ENCODE peak calls at places on chromosomes 1 and 21, in six cellular contexts. M is HCT116, R is A549, K is endothelial cell of umbilical vein, F is K562, Q is SK-N-SH. Y is an unnamed sample.

GRCh38 chr1:211551628-211552465 is 27.1 kb downstream of the SLC30A1 start:
- DNase-seq in M (no peak), R (no peak), K (peak; percentile 78), F (no peak), Q (no peak), Y (peak; percentile 68)

GRCh38 chr1:17810668-17811067 is 55.5 kb downstream of the ACTL8 start:
- DNase-seq in M (no peak), R (no peak), K (no peak), F (no peak), Q (no peak), Y (no peak)

GRCh38 chr1:19651141-19651737 is 7.1 kb downstream of the NBL1 start:
- DNase-seq in M (no peak), R (peak; percentile 77), K (peak; percentile 49), F (peak; percentile 94), Q (peak; percentile 90), Y (peak; percentile 67)

GRCh38 chr1:85015826-85016225 is 18.9 kb upstream of the MCOLN2 start:
- DNase-seq in M (no peak), R (no peak), K (no peak), F (no peak), Q (no peak), Y (no peak)

GRCh38 chr21:45328198-45329087 is 40.7 kb upstream of the POFUT2 start:
- DNase-seq in M (no peak), R (no peak), K (no peak), F (no peak), Q (no peak), Y (no peak)

GRCh38 chr1:88300864-88301263 is 383.2 kb upstream of the PKN2 start:
- DNase-seq in M (no peak), R (no peak), K (no peak), F (no peak), Q (no peak), Y (no peak)

GRCh38 chr21:26797878-26798456 is 47.2 kb downstream of the ADAMTS1 start:
- DNase-seq in M (no peak), R (no peak), K (no peak), F (no peak), Q (no peak), Y (no peak)

GRCh38 chr1:44328767-44329416 is 26.2 kb downstream of the ERI3 start:
- DNase-seq in M (no peak), R (no peak), K (no peak), F (no peak), Q (no peak), Y (no peak)

GRCh38 chr1:50969611-50970507 is at the start of gene CDKN2C:
- DNase-seq in M (no peak), R (no peak), K (peak; percentile 85), F (peak; percentile 76), Q (peak; percentile 69), Y (peak; percentile 83)

GRCh38 chr1:85568660-85569059 is 11.9 kb upstream of the CCN1 start:
- DNase-seq in M (no peak), R (no peak), K (no peak), F (no peak), Q (no peak), Y (no peak)

GRCh38 chr1:169105087-169105433 is 1.4 kb upstream of the ATP1B1 start:
- DNase-seq in M (no peak), R (no peak), K (no peak), F (peak; percentile 26), Q (no peak), Y (peak; percentile 28)

GRCh38 chr1:228006034-228006792 is 585 bp upstream of the WNT3A start:
- DNase-seq in M (no peak), R (no peak), K (no peak), F (no peak), Q (peak; percentile 34), Y (no peak)

GRCh38 chr1:75996196-75996595 is 64.0 kb upstream of the ASB17 start:
- DNase-seq in M (no peak), R (no peak), K (no peak), F (no peak), Q (no peak), Y (no peak)

GRCh38 chr1:117656202-117656641 is 50.4 kb downstream of the TENT5C start:
- DNase-seq in M (no peak), R (no peak), K (no peak), F (peak; percentile 40), Q (no peak), Y (no peak)

GRCh38 chr21:42154237-42155044 is 64.5 kb upstream of the ABCG1 start:
- DNase-seq in M (no peak), R (no peak), K (no peak), F (no peak), Q (no peak), Y (no peak)

GRCh38 chr1:114153621-114154145 is at the start of gene SYT6:
- DNase-seq in M (no peak), R (no peak), K (no peak), F (no peak), Q (peak; percentile 60), Y (no peak)

GRCh38 chr1:23930861-23931471 is 17.8 kb upstream of the CNR2 start:
- DNase-seq in M (no peak), R (no peak), K (no peak), F (no peak), Q (no peak), Y (no peak)

GRCh38 chr1:50105430-50105829 is 3.3 kb upstream of the ELAVL4 start:
- DNase-seq in M (no peak), R (no peak), K (no peak), F (no peak), Q (no peak), Y (peak; percentile 4)

GRCh38 chr1:54582566-54583306 is 34.7 kb downstream of the ACOT11 start:
- DNase-seq in M (no peak), R (no peak), K (no peak), F (no peak), Q (peak; percentile 66), Y (no peak)

DNA sequence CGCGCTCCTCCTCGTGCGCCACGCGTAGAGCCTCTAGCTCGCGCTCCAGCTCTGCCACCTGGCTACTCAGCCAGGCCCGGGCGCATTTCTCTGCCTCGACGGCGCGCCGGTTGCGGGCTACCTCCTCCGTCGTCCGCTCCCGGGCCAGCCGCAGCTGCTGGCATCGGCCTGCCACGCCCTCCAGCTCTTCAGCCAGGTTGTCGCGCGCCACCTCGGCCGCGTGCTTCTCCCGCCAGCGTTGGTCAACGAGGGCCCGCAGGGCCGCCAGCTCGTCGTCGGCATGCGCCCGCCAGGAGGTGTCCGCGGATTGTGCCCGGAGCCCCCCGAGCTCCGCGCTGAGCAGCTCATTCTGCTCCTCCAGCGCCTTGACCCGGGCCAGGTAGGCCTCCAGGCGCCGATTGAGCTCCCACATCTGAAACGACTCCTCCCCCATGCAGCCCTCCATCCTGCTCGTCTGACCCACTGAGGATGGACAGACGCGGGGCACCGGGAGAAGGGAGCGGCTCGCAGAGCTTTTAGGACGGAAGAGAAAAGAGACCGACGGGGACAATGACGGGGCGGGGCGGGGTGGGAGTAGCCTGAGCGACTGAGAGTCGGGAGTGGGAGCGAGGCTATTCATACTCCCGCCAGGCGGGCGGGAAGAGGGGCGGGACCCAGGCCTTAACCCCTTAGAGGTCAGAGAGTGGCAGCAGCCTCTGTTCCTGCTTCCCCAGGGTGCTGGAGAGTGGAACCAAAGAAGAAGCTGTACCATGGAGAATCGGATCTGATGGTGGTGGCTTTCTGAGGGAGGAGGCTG is at the start of gene NES:
- DNase-seq in M (no peak), R (no peak), K (peak; percentile 52), F (peak; percentile 89), Q (peak; percentile 92), Y (no peak)
- H3K4me3 ChIP-seq in M (peak within 1 kb of the TSS; percentile 39), R (peak within 1 kb of the TSS; percentile 30), K (peak within 1 kb of the TSS; percentile 81), F (peak within 1 kb of the TSS; percentile 7), Q (peak within 1 kb of the TSS; percentile 71), Y (no peak within 1 kb of the TSS)

DNA sequence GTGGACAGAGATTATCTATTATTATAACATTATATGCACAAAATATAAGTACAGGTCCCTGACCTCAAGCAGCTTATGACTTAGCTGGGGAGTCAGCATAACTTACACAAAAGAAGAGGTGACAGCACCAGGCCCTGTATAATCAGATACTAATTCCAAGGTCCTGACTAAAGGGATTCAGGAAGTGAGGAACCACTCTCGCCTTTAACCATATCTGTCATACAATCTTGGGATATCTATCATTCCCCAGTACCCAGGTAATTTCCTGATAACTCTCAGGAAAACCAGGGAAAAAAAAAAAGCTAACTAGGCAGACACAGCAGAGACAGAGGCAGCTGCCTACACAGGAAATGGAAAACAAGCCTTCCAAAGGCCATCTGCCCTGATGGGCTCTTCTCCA is 78.5 kb upstream of the CAMK1G start:
- DNase-seq in M (no peak), R (no peak), K (no peak), F (no peak), Q (no peak), Y (no peak)
- TF ChIP-seq MAX in M (no peak), R (no peak), K (no peak), F (no peak), Q (no peak), Y (no peak)

GRCh38 chr1:224432141-224432540 is 2.5 kb downstream of the WDR26 start:
- DNase-seq in M (no peak), R (no peak), K (peak; percentile 44), F (no peak), Q (no peak), Y (peak; percentile 4)

GRCh38 chr1:224432672-224433040 is 1.9 kb downstream of the WDR26 start:
- DNase-seq in M (no peak), R (no peak), K (peak; percentile 48), F (peak; percentile 58), Q (peak; percentile 31), Y (peak; percentile 42)

GRCh38 chr1:224430511-224431113 is 4.0 kb downstream of the WDR26 start:
- DNase-seq in M (no peak), R (peak; percentile 41), K (peak; percentile 88), F (peak; percentile 71), Q (no peak), Y (peak; percentile 71)

GRCh38 chr1:224433041-224433670 is 1.4 kb downstream of the WDR26 start:
- DNase-seq in M (no peak), R (no peak), K (peak; percentile 59), F (peak; percentile 39), Q (peak; percentile 53), Y (peak; percentile 27)

GRCh38 chr1:224431726-224432125 is 2.9 kb downstream of the WDR26 start:
- DNase-seq in M (no peak), R (no peak), K (peak; percentile 23), F (no peak), Q (no peak), Y (no peak)
- H3K4me3 ChIP-seq in M (no peak overlapping the region), R (peak overlapping the region; percentile 58), K (peak overlapping the region; percentile 88), F (peak overlapping the region; percentile 77), Q (peak overlapping the region; percentile 67), Y (peak overlapping the region; percentile 82)

GRCh38 chr1:244089561-244089960 is 38.5 kb downstream of the ZBTB18 start:
- DNase-seq in M (no peak), R (no peak), K (no peak), F (no peak), Q (no peak), Y (no peak)

GRCh38 chr1:244087021-244087560 is 36.0 kb downstream of the ZBTB18 start:
- DNase-seq in M (no peak), R (no peak), K (no peak), F (no peak), Q (no peak), Y (no peak)

GRCh38 chr1:244088161-244088560 is 37.1 kb downstream of the ZBTB18 start:
- DNase-seq in M (no peak), R (no peak), K (peak; percentile 52), F (no peak), Q (no peak), Y (no peak)

GRCh38 chr1:244084763-244085162 is 33.7 kb downstream of the ZBTB18 start:
- DNase-seq in M (no peak), R (no peak), K (peak; percentile 94), F (no peak), Q (no peak), Y (no peak)

DNA sequence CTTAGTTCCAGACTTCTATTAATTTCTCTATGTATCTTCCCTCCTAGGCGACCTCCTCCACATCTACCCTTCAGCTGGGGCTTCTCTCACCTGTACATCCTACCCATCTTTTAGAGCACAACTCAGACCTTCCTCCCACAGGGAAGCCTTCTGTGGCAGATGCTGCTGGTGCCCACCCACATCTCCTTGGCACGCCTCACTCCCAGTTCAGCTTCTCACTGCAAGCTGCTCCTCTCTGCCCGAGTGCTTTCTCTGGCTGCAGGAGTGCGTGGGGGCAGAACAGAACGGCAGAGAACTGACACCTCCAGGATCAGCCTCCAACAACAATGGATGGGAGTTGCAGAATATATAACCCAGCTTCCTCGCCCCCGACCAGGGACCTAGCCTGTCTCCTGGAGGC is 36.5 kb downstream of the ZBTB18 start:
- DNase-seq in M (no peak), R (no peak), K (no peak), F (no peak), Q (no peak), Y (no peak)
- TF ChIP-seq MAX in M (no peak), R (no peak), K (no peak), F (no peak), Q (no peak), Y (no peak)